ENCODE peak calls at places on chromosomes 1 and 21, in six cellular contexts. C is fibroblast of villous mesenchyme, W is GM10248, Y is choroid plexus epithelial cell, Q is left ventricle myocardium inferior, D is cardiac fibroblast. X is an unnamed sample.

GRCh38 chr21:38938343-38938742 is 132.6 kb downstream of the ETS2 start:
- DNase-seq in C (peak), Q (no peak), W (no peak), D (peak), Y (peak), X (no peak)

GRCh38 chr1:223872308-223872878 is 26.6 kb upstream of the TP53BP2 start:
- DNase-seq in W (no peak), Q (no peak), C (peak), D (peak), Y (peak), X (no peak)

GRCh38 chr1:20355101-20355827 is 64.6 kb downstream of the VWA5B1 start:
- DNase-seq in Y (no peak), W (no peak), C (no peak), D (no peak), Q (no peak), X (no peak)

GRCh38 chr1:7669559-7670208 is 101.4 kb upstream of the VAMP3 start:
- DNase-seq in D (peak), Y (peak), C (peak), W (peak), Q (no peak), X (no peak)

GRCh38 chr1:231233735-231234417 is 7.1 kb upstream of the GNPAT start:
- DNase-seq in Y (peak), W (no peak), Q (no peak), C (peak), D (no peak), X (no peak)

GRCh38 chr1:46153228-46153627 is 20.8 kb upstream of the PIK3R3 start:
- DNase-seq in Y (no peak), C (no peak), Q (no peak), W (no peak), D (no peak), X (no peak)

GRCh38 chr21:36587388-36587787 is 107.5 kb upstream of the CLDN14 start:
- DNase-seq in W (no peak), Q (no peak), C (no peak), D (no peak), Y (peak), X (no peak)

GRCh38 chr1:22236151-22236550 is 93.3 kb upstream of the WNT4 start:
- DNase-seq in Q (no peak), Y (no peak), C (no peak), W (no peak), D (peak), X (no peak)

GRCh38 chr1:220956861-220957605 is 77.8 kb downstream of the HLX start:
- DNase-seq in C (peak), Y (peak), Q (no peak), D (peak), W (no peak), X (no peak)

GRCh38 chr1:160416369-160416768 is 16.0 kb downstream of the VANGL2 start:
- DNase-seq in W (no peak), Y (peak), C (peak), Q (no peak), D (peak), X (no peak)

GRCh38 chr1:78303620-78304019 is 187.2 kb upstream of the PTGFR start:
- DNase-seq in Q (peak), W (no peak), D (peak), C (peak), Y (peak), X (no peak)

GRCh38 chr1:32888677-32889420 is 2.6 kb downstream of the HPCA start:
- DNase-seq in D (no peak), Q (no peak), C (no peak), Y (no peak), W (no peak), X (no peak)

GRCh38 chr1:32889731-32890278 is 3.5 kb downstream of the HPCA start:
- DNase-seq in Q (no peak), Y (no peak), D (no peak), C (no peak), W (no peak), X (no peak)

GRCh38 chr1:32891241-32891570 is 4.9 kb downstream of the HPCA start:
- DNase-seq in D (no peak), C (no peak), W (no peak), Q (no peak), Y (no peak), X (no peak)

GRCh38 chr1:32891630-32892029 is 5.3 kb downstream of the HPCA start:
- DNase-seq in C (no peak), W (no peak), Y (no peak), Q (no peak), D (no peak), X (no peak)

DNA sequence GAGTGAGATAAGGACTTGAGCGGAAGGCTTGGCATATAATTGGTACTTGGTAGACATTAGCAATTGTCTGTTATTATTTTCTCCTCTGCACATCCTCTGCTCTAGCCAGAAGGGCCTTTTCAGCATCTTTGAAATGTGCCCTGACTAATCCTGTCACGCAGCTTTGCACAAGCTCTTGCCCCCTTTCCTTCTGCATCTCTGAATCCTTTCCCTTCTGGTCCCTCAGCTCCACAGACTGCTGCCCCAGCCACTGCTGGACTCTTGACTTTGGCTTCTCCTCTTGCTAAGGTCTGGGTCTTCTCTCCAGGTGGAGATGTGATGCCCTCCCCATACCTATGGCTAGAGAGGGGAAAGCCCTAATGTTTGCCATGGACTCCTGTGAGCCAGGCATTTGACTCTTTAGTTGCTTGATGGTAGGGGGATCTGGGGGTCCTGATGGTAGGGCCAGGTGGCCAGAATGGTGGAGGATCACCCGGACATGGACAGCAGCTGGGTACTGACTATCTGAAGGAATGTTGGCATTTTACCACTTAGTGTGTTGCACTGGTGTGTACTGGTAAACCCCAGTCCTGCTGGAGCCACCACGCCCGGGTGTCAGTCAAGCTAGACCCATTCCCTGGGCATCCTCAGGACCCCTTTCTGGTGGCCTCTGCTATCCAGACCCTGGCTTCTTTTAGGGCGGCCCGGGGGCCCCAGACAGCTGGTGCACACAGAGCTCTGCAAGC is 4.4 kb downstream of the HPCA start:
- DNase-seq in W (no peak), Y (no peak), C (no peak), D (no peak), Q (no peak), X (no peak)
- TF ChIP-seq CTCF in W (no peak), Y (no peak), C (no peak), D (no peak), Q (no peak), X (no peak)

GRCh38 chr1:40855513-40855912 is 6.7 kb downstream of the CITED4 start:
- DNase-seq in D (no peak), C (no peak), Q (no peak), Y (peak), W (no peak), X (no peak)
- TF ChIP-seq CTCF in D (peak), C (peak), Q (peak), Y (peak), W (peak), X (peak)

DNA sequence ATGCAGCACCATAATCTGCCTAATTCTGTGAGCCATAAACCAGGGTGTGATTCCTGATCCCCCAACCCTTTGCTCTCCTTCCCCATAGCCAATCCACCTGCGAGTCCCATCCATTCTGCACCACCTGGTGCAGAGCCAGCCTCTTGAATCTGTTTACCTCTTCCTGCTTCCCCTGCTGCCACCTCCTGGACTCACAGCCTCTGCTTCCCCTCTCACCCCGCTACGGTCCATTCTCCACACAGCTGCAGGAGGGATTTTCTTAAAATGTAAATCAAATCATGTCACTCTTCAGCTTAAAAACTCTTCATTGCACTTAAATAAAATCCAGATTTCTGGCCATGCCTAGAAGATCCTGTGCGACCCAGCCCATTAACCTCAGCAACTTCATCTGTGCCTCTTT is 186.7 kb downstream of the FOXD2 start:
- DNase-seq in C (no peak), W (no peak), Q (no peak), D (no peak), Y (no peak), X (peak)
- TF ChIP-seq CTCF in C (no peak), W (no peak), Q (peak), D (no peak), Y (no peak), X (peak)

DNA sequence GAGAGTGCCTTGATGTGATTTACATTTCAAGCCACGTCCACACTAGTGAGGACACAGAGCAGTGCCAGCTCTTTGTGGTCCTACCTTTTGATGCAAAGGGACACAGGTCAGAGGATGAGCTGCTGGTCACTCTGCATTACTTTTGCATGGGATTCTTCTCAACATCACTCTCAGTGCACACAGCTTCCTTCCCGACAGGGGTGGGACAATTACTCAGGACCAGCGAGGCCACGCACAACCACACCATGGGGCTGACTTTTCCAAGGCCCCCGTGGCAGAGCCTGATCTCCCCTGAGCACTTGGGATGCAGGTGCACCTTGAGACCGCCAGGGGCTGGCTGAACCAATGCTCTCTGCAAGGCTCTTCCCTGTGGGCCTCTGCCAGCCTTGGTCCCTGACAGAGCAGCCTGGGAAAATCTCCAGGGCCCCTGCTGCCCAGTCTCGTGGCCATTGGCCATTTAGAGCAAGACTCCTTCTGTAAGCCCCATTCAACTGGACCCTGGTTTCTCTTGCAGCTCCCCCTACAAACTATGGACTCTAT is 13.2 kb upstream of the PRAMEF12 start:
- DNase-seq in Y (no peak), Q (no peak), C (no peak), W (no peak), D (no peak), X (no peak)
- TF ChIP-seq CTCF in Y (peak), Q (no peak), C (peak), W (no peak), D (no peak), X (peak)

DNA sequence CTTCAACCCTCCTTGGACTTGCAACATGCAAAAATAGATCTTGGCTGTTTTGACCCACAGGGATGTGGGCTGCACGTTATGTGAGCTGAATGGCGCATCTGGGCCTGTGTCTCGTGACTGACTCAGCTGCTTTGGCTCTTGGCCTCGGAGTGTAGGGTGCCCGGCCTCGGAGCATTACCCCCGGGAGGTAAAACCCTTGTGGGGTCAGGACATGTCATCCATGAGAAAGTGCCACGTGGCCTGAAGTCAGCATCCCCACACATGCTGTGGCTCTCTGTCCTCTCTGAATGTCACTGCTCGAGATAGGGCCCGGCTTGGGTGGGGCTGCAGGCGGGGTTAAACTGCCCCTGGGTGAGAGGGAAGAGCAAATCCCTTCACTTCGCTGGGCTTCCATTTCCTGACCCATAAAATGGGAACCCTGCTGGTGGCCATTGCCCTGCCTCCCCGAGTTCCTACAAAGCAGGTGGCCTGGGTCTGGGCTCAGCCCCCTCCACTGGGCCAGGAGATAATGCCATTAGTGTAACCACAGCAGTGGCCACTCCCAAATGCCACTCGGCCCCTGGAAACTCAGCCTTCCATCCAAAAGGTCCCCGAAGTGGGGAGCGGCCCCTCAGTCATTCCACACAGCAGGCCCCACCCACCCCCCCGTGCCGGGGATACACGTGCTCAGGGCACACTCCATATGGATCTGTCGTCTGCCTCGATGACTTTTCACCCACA is 22.8 kb upstream of the TSPEAR start:
- DNase-seq in D (no peak), Q (no peak), C (no peak), W (no peak), Y (no peak), X (peak)
- TF ChIP-seq CTCF in D (no peak), Q (no peak), C (no peak), W (no peak), Y (no peak), X (no peak)

DNA sequence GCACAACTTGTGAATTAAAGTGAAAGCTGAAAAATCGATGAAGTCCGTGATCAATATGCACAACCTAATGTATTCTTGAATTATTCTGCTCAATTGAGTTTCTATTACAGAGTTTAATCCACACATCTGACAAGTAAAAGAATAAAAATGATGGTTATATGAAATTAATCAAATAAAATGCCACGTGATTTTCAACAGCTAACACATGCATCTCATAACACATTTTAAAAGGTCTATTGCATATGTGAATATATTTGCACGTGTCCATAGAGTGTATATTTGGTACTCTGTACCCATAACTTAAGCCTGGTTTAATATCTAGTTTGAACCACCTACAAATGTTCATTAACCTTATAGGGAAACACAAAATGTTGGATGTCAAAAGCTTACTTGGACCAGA is 266.2 kb downstream of the NTNG1 start:
- DNase-seq in Y (no peak), W (no peak), D (no peak), C (no peak), Q (no peak), X (no peak)
- TF ChIP-seq CTCF in Y (no peak), W (no peak), D (no peak), C (no peak), Q (no peak), X (no peak)